ENCODE peak calls at places on chromosomes 5 and 9, in eight cellular contexts. F is lower lobe of right lung; D is NCI-H2107; W is aorta; G is WTC11; A is activated CD4-positive, CD25-positive, alpha-beta regulatory T cell; Z is pulmonary artery endothelial cell; H is AG09319. R is an unnamed sample.

GRCh38 chr9:86801246-86801645 is 146.1 kb downstream of the GAS1 start:
- DNase-seq in F (no peak), D (no peak), W (no peak), G (no peak), A (no peak), Z (no peak), H (no peak), R (peak)

GRCh38 chr9:34988218-34989055 is 1.1 kb upstream of the DNAJB5 start:
- DNase-seq in F (peak), D (no peak), W (peak), G (no peak), A (no peak), Z (no peak), H (no peak), R (peak)

GRCh38 chr5:72138943-72139467 is 31.7 kb downstream of the MAP1B start:
- DNase-seq in F (no peak), D (no peak), W (no peak), G (no peak), A (no peak), Z (no peak), H (peak), R (peak)

GRCh38 chr9:131869312-131869711 is 129.4 kb upstream of the RAPGEF1 start:
- DNase-seq in F (no peak), D (no peak), W (peak), G (peak), A (no peak), Z (no peak), H (no peak), R (no peak)

GRCh38 chr5:140111043-140111858 is 2.7 kb upstream of the PURA start:
- DNase-seq in F (no peak), D (no peak), W (no peak), G (peak), A (no peak), Z (no peak), H (no peak), R (no peak)

GRCh38 chr5:106269252-106269843 is 1401.4 kb downstream of the EFNA5 start:
- DNase-seq in F (no peak), D (no peak), W (no peak), G (no peak), A (no peak), Z (no peak), H (no peak), R (peak)

GRCh38 chr9:87799503-87799902 is 73.6 kb downstream of the CTSL start:
- DNase-seq in F (no peak), D (no peak), W (no peak), G (no peak), A (no peak), Z (no peak), H (no peak), R (no peak)

GRCh38 chr9:133134419-133135190 is 13.6 kb upstream of the RALGDS start:
- DNase-seq in F (no peak), D (no peak), W (no peak), G (no peak), A (no peak), Z (no peak), H (no peak), R (no peak)

GRCh38 chr5:140821375-140822280 is at the start of gene PCDHA5:
- DNase-seq in F (no peak), D (no peak), W (peak), G (no peak), A (no peak), Z (no peak), H (no peak), R (peak)

GRCh38 chr9:108445431-108446018 is 410.3 kb downstream of the ACTL7B start:
- DNase-seq in F (no peak), D (no peak), W (no peak), G (no peak), A (no peak), Z (no peak), H (no peak), R (no peak)

GRCh38 chr5:133400120-133400519 is 212.2 kb downstream of the FSTL4 start:
- DNase-seq in F (no peak), D (no peak), W (no peak), G (no peak), A (no peak), Z (no peak), H (no peak), R (no peak)

GRCh38 chr9:16039103-16039987 is 486.5 kb downstream of the CCDC171 start:
- DNase-seq in F (no peak), D (no peak), W (no peak), G (peak), A (no peak), Z (no peak), H (no peak), R (no peak)

GRCh38 chr5:150057996-150058395 is 28.4 kb downstream of the CSF1R start:
- DNase-seq in F (no peak), D (no peak), W (no peak), G (no peak), A (no peak), Z (no peak), H (no peak), R (no peak)

GRCh38 chr9:126957687-126958053 is 43.1 kb downstream of the RALGPS1 start:
- DNase-seq in F (no peak), D (no peak), W (no peak), G (no peak), A (no peak), Z (no peak), H (no peak), R (peak)

GRCh38 chr9:124079176-124079925 is 67.8 kb downstream of the LHX2 start:
- DNase-seq in F (no peak), D (no peak), W (no peak), G (no peak), A (no peak), Z (peak), H (no peak), R (peak)

GRCh38 chr5:42301349-42301748 is 121.9 kb upstream of the GHR start:
- DNase-seq in F (no peak), D (no peak), W (no peak), G (no peak), A (no peak), Z (no peak), H (no peak), R (no peak)

GRCh38 chr9:21692390-21692789 is 110.0 kb upstream of the MTAP start:
- DNase-seq in F (no peak), D (no peak), W (no peak), G (no peak), A (no peak), Z (no peak), H (no peak), R (no peak)

GRCh38 chr9:125524522-125524921 is 182.5 kb downstream of the MAPKAP1 start:
- DNase-seq in F (no peak), D (no peak), W (no peak), G (peak), A (no peak), Z (no peak), H (no peak), R (no peak)

GRCh38 chr5:177133119-177133844 is at the start of gene NSD1:
- DNase-seq in F (peak), D (peak), W (peak), G (peak), A (peak), Z (peak), H (peak), R (peak)

GRCh38 chr5:82586176-82586575 is 308.0 kb upstream of the RPS23 start:
- DNase-seq in F (no peak), D (no peak), W (no peak), G (no peak), A (no peak), Z (no peak), H (no peak), R (no peak)

GRCh38 chr5:92662741-92663140 is 918.3 kb downstream of the NR2F1-AS1 start:
- DNase-seq in F (no peak), D (no peak), W (no peak), G (no peak), A (no peak), Z (no peak), H (no peak), R (no peak)

GRCh38 chr9:95024097-95024671 is 293.3 kb downstream of the FANCC start:
- DNase-seq in F (no peak), D (no peak), W (no peak), G (no peak), A (no peak), Z (no peak), H (no peak), R (no peak)

GRCh38 chr9:69502671-69503301 is 169.4 kb downstream of the APBA1 start:
- DNase-seq in F (no peak), D (no peak), W (no peak), G (no peak), A (no peak), Z (peak), H (no peak), R (peak)

GRCh38 chr9:77980622-77981021 is 51.0 kb downstream of the GNAQ start:
- DNase-seq in F (no peak), D (no peak), W (no peak), G (no peak), A (no peak), Z (no peak), H (no peak), R (peak)

GRCh38 chr5:57441557-57441956 is 41.1 kb downstream of the ACTBL2 start:
- DNase-seq in F (no peak), D (peak), W (no peak), G (no peak), A (no peak), Z (peak), H (peak), R (peak)

GRCh38 chr9:13952906-13953305 is 361.0 kb downstream of the NFIB start:
- DNase-seq in F (no peak), D (peak), W (no peak), G (no peak), A (no peak), Z (no peak), H (no peak), R (no peak)

GRCh38 chr9:88697764-88698436 is 162.9 kb downstream of the NXNL2 start:
- DNase-seq in F (no peak), D (no peak), W (no peak), G (no peak), A (no peak), Z (no peak), H (no peak), R (no peak)

GRCh38 chr5:159609359-159609758 is 279.1 kb upstream of the IL12B start:
- DNase-seq in F (no peak), D (no peak), W (no peak), G (no peak), A (no peak), Z (no peak), H (no peak), R (peak)

GRCh38 chr9:126528967-126529366 is 84.8 kb upstream of the LMX1B start:
- DNase-seq in F (peak), D (no peak), W (peak), G (no peak), A (no peak), Z (no peak), H (no peak), R (no peak)

GRCh38 chr5:160342413-160342941 is 27.9 kb downstream of the C1QTNF2 start:
- DNase-seq in F (no peak), D (no peak), W (no peak), G (no peak), A (no peak), Z (no peak), H (no peak), R (peak)

GRCh38 chr5:122454522-122454921 is 142.5 kb downstream of the SNCAIP start:
- DNase-seq in F (no peak), D (no peak), W (no peak), G (no peak), A (no peak), Z (no peak), H (no peak), R (peak)

GRCh38 chr5:37557734-37558293 is 178.7 kb downstream of the WDR70 start:
- DNase-seq in F (no peak), D (no peak), W (no peak), G (no peak), A (no peak), Z (no peak), H (no peak), R (no peak)

GRCh38 chr9:9938432-9938831 is 674.4 kb downstream of the PTPRD start:
- DNase-seq in F (no peak), D (no peak), W (no peak), G (no peak), A (no peak), Z (no peak), H (no peak), R (no peak)